ENCODE peak calls at places on chromosomes 16 and 17, in four cellular contexts. N is esophagus squamous epithelium, F is HL-60, W is AG09309. Q is an unnamed sample.
A peak's percentile ranks its signal among the peaks of the same experiment; 100 is the strongest.

GRCh38 chr16:62829615-62830014 is 793.4 kb upstream of the CDH8 start:
- DNase-seq in W (no peak), N (no peak), F (no peak), Q (no peak)

GRCh38 chr17:21285164-21286065 is 904 bp downstream of the MAP2K3 start:
- DNase-seq in N (no peak), W (no peak), F (peak; percentile 25), Q (peak; percentile 64)

GRCh38 chr17:48011405-48012150 is 26.0 kb downstream of the COPZ2 start:
- DNase-seq in F (peak; percentile 65), N (no peak), W (no peak), Q (no peak)

GRCh38 chr17:29870836-29871430 is 59.1 kb downstream of the SSH2 start:
- DNase-seq in N (no peak), F (no peak), W (no peak), Q (no peak)

GRCh38 chr16:6932871-6933390 is 399.7 kb upstream of the RBFOX1 start:
- DNase-seq in W (no peak), F (no peak), N (no peak), Q (no peak)

GRCh38 chr16:68197250-68197649 is 38.7 kb downstream of the ESRP2 start:
- DNase-seq in W (no peak), F (no peak), N (no peak), Q (peak; percentile 64)

GRCh38 chr17:72719582-72720493 is 372.6 kb downstream of the SLC39A11 start:
- DNase-seq in F (peak; percentile 84), N (no peak), W (no peak), Q (no peak)

GRCh38 chr17:71741836-71742235 is 379.0 kb upstream of the SOX9 start:
- DNase-seq in N (no peak), W (no peak), F (no peak), Q (no peak)

GRCh38 chr17:64016248-64016784 is 4.1 kb downstream of the ICAM2 start:
- DNase-seq in W (no peak), N (no peak), F (no peak), Q (no peak)

GRCh38 chr16:56679813-56680212 is 2.5 kb upstream of the MT1X start:
- DNase-seq in W (no peak), F (peak; percentile 80), N (no peak), Q (no peak)

GRCh38 chr16:8855972-8856371 is 12.8 kb downstream of the CARHSP1 start:
- DNase-seq in F (no peak), N (no peak), W (no peak), Q (peak; percentile 2)

GRCh38 chr17:73430165-73430680 is 118.4 kb upstream of the CDC42EP4 start:
- DNase-seq in W (no peak), N (no peak), F (peak; percentile 77), Q (no peak)

GRCh38 chr16:28292731-28293588 is 635 bp downstream of the SBK1 start:
- DNase-seq in N (no peak), F (no peak), W (no peak), Q (no peak)

GRCh38 chr17:76700627-76701470 is 9.9 kb downstream of the MXRA7 start:
- DNase-seq in F (no peak), N (no peak), W (peak; percentile 61), Q (peak; percentile 89)

GRCh38 chr16:15690296-15690695 is 40.3 kb downstream of the NDE1 start:
- DNase-seq in N (no peak), F (no peak), W (peak; percentile 13), Q (peak; percentile 73)

GRCh38 chr16:29232811-29233704 is 173.5 kb downstream of the NPIPB11 start:
- DNase-seq in F (no peak), W (no peak), N (no peak), Q (no peak)

GRCh38 chr17:76204277-76204676 is 36.0 kb downstream of the RNF157 start:
- DNase-seq in W (no peak), N (no peak), F (no peak), Q (peak; percentile 84)

GRCh38 chr16:50547340-50547865 is 793 bp upstream of the NKD1 start:
- DNase-seq in F (peak; percentile 31), N (no peak), W (no peak), Q (no peak)

GRCh38 chr17:71180801-71181385 is 939.9 kb upstream of the SOX9 start:
- DNase-seq in N (no peak), W (peak; percentile 18), F (no peak), Q (peak; percentile 20)

DNA sequence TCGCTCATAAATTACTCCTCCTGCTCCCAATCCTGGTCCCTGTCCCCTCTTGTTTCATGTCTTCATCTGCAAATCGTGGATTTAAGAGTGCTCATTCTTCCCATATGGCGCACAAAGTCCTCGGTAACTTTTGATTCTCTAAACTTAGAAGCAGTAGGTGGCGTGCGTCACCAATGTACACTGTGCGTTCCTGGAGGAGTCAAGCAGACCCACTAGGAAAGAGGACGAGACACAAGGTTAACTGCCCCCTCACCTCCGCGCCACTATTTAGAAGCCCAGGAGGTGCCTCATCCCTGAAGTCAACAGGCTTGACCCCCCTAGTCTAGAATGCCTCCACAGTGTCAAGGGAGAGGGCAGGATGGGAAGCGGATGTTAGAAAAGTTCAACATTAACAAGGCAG is 2.9 kb downstream of the SLC13A5 start:
- DNase-seq in F (no peak), W (no peak), N (no peak), Q (no peak)
- TF ChIP-seq CTCF in F (no peak), W (no peak), N (no peak), Q (no peak)

GRCh38 chr17:28515518-28515917 is 9.4 kb downstream of the FOXN1 start:
- DNase-seq in W (no peak), F (no peak), N (no peak), Q (no peak)
- H3K4me3 ChIP-seq in W (no peak overlapping the region), F (no peak overlapping the region), N (no peak overlapping the region), Q (no peak overlapping the region)

GRCh38 chr17:19727466-19728113 is 11.2 kb upstream of the SLC47A2 start:
- DNase-seq in W (peak; percentile 77), N (no peak), F (peak; percentile 32), Q (peak; percentile 85)
- TF ChIP-seq CTCF in W (no peak), N (no peak), F (no peak), Q (no peak)

DNA sequence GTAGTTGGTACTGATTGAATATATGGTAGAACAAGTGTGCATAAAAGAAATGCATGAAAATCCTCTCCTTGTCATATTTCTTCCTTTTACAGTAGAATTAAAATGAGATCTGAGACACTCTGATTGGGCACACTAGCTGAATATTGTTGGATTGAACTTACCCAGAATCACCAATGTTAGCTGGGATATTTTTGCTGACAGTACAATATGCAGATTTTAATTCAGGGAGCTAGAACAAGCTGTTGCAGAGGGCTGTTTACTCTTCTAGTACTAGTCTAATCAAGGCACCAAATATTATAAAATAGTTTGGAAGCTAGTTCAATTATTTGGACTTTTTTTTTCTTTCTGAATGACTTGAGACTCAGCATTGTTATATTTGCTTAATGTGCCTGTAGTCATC is 4.6 kb downstream of the TANC2 start:
- DNase-seq in W (no peak), N (no peak), F (no peak), Q (no peak)
- H3K4me3 ChIP-seq in W (no peak overlapping the region), N (no peak overlapping the region), F (no peak overlapping the region), Q (no peak overlapping the region)

DNA sequence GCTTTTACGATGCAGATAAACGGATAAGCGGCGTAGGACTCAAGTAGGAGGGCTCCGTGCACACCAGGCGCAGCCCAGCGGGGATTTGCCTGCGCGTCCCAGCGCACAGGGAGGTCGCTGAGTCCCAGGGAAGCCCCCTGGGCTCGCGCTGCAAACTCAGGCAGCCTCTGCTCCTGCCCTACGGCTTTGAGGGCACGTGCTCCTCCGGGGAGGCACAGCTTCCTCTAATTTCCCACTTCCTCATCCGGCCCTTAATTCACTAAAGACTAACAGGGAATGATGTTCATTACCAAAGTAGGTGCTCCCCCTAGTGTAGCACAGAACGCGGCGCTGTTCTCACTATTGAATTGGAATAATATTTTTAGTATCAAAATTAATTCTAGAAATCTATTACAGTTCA is 825.4 kb downstream of the KCNJ18 start:
- DNase-seq in W (no peak), F (peak; percentile 29), N (no peak), Q (no peak)
- TF ChIP-seq CTCF in W (no peak), F (no peak), N (no peak), Q (no peak)

GRCh38 chr17:17702370-17702769 is 21.1 kb downstream of the RAI1 start:
- DNase-seq in N (no peak), F (no peak), W (no peak), Q (no peak)

GRCh38 chr17:17698869-17699351 is 17.7 kb downstream of the RAI1 start:
- DNase-seq in N (no peak), W (no peak), F (no peak), Q (no peak)

GRCh38 chr17:17701112-17701511 is 19.9 kb downstream of the RAI1 start:
- DNase-seq in N (no peak), F (no peak), W (no peak), Q (no peak)

GRCh38 chr17:17701658-17702057 is 20.4 kb downstream of the RAI1 start:
- DNase-seq in N (no peak), F (no peak), W (no peak), Q (no peak)

GRCh38 chr17:17700251-17700969 is 19.2 kb downstream of the RAI1 start:
- DNase-seq in F (no peak), N (no peak), W (no peak), Q (no peak)
- H3K4me3 ChIP-seq in F (no peak overlapping the region), N (peak overlapping the region; percentile 60), W (no peak overlapping the region), Q (no peak overlapping the region)

GRCh38 chr17:45261577-45262515 is at the start of gene SPATA32:
- DNase-seq in F (peak; percentile 16), W (no peak), N (no peak), Q (peak; percentile 55)

GRCh38 chr17:45264430-45264829 is 2.5 kb upstream of the SPATA32 start:
- DNase-seq in F (no peak), N (no peak), W (no peak), Q (no peak)

GRCh38 chr17:45263477-45263860 is 1.6 kb upstream of the SPATA32 start:
- DNase-seq in N (no peak), F (no peak), W (no peak), Q (no peak)

GRCh38 chr17:45264988-45265387 is 3.1 kb upstream of the SPATA32 start:
- DNase-seq in N (no peak), F (no peak), W (no peak), Q (no peak)

GRCh38 chr17:45262516-45263476 is 902 bp upstream of the SPATA32 start:
- DNase-seq in N (no peak), F (no peak), W (no peak), Q (peak; percentile 45)
- TF ChIP-seq CTCF in N (no peak), F (no peak), W (no peak), Q (peak; percentile 4)

Q was measured in foreskin fibroblast.